ENCODE peak calls at places on chromosomes 16 and 17, in eight cellular contexts. R is fibroblast of pulmonary artery, V is fibroblast of lung, Q is mammary epithelial cell, X is epithelial cell of esophagus, C is GM06990, S is AG04450, D is SK-N-SH. L is an unnamed sample.
A peak's percentile ranks its signal among the peaks of the same experiment; 100 is the strongest.

GRCh38 chr16:15427648-15428239 is 6.6 kb upstream of the BMERB1 start:
- DNase-seq in R (peak; percentile 89), V (peak; percentile 90), Q (no peak), X (peak; percentile 45), C (no peak), S (no peak), D (peak; percentile 75), L (peak; percentile 90)

GRCh38 chr17:32943206-32943605 is 15.3 kb downstream of the TMEM98 start:
- DNase-seq in R (peak; percentile 39), V (no peak), Q (no peak), X (no peak), C (no peak), S (no peak), D (no peak), L (peak; percentile 40)

GRCh38 chr16:12503201-12503600 is 300.5 kb downstream of the CPPED1 start:
- DNase-seq in R (no peak), V (no peak), Q (no peak), X (no peak), C (no peak), S (no peak), D (no peak), L (no peak)

GRCh38 chr17:63455417-63455816 is 9.3 kb upstream of the CYB561 start:
- DNase-seq in R (no peak), V (no peak), Q (no peak), X (no peak), C (no peak), S (no peak), D (peak; percentile 86), L (no peak)

GRCh38 chr17:40373999-40374398 is 9.5 kb upstream of the GJD3 start:
- DNase-seq in R (no peak), V (no peak), Q (no peak), X (no peak), C (no peak), S (no peak), D (no peak), L (no peak)

GRCh38 chr17:31869031-31869430 is 10.0 kb upstream of the COPRS start:
- DNase-seq in R (no peak), V (no peak), Q (no peak), X (no peak), C (no peak), S (no peak), D (no peak), L (no peak)

GRCh38 chr17:36936455-36936934 is 780 bp upstream of the LHX1 start:
- DNase-seq in R (no peak), V (no peak), Q (no peak), X (no peak), C (no peak), S (no peak), D (peak; percentile 84), L (no peak)

GRCh38 chr17:69608808-69609494 is 194.5 kb downstream of the MAP2K6 start:
- DNase-seq in R (peak; percentile 82), V (peak; percentile 91), Q (peak; percentile 83), X (peak; percentile 92), C (no peak), S (peak; percentile 83), D (no peak), L (peak; percentile 91)

GRCh38 chr16:13154799-13155198 is 253.4 kb downstream of the SHISA9 start:
- DNase-seq in R (no peak), V (no peak), Q (no peak), X (no peak), C (no peak), S (no peak), D (no peak), L (no peak)

GRCh38 chr16:15466886-15467781 is 32.7 kb downstream of the BMERB1 start:
- DNase-seq in R (peak; percentile 38), V (peak; percentile 42), Q (no peak), X (peak; percentile 46), C (no peak), S (no peak), D (no peak), L (peak; percentile 36)

GRCh38 chr16:88686439-88687253 is at the start of gene SNAI3:
- DNase-seq in R (peak; percentile 38), V (no peak), Q (peak; percentile 75), X (peak; percentile 85), C (peak; percentile 90), S (no peak), D (peak; percentile 97), L (no peak)

GRCh38 chr16:71476457-71476856 is 12.7 kb downstream of the ZNF19 start:
- DNase-seq in R (no peak), V (no peak), Q (no peak), X (no peak), C (no peak), S (no peak), D (no peak), L (no peak)

GRCh38 chr16:71484006-71484893 is 4.9 kb downstream of the ZNF19 start:
- DNase-seq in R (peak; percentile 97), V (peak; percentile 96), Q (peak; percentile 91), X (peak; percentile 93), C (peak; percentile 87), S (peak; percentile 85), D (peak; percentile 89), L (peak; percentile 96)

GRCh38 chr16:71474864-71475263 is 12.8 kb upstream of the ZNF23 start:
- DNase-seq in R (peak; percentile 63), V (peak; percentile 78), Q (peak; percentile 90), X (peak; percentile 92), C (no peak), S (peak; percentile 63), D (no peak), L (peak; percentile 63)

GRCh38 chr16:71482569-71482968 is 6.6 kb downstream of the ZNF19 start:
- DNase-seq in R (no peak), V (no peak), Q (no peak), X (no peak), C (no peak), S (no peak), D (no peak), L (no peak)

GRCh38 chr16:71479420-71479819 is 9.7 kb downstream of the ZNF19 start:
- DNase-seq in R (peak; percentile 53), V (peak; percentile 40), Q (no peak), X (peak; percentile 49), C (no peak), S (no peak), D (peak; percentile 50), L (peak; percentile 33)
- TF ChIP-seq CTCF in R (peak; percentile 70), V (peak; percentile 63), Q (peak; percentile 60), X (peak; percentile 68), C (peak; percentile 47), S (peak; percentile 48), D (peak; percentile 50), L (peak; percentile 50)

GRCh38 chr17:6491071-6491700 is 46.9 kb downstream of the PIMREG start:
- DNase-seq in R (no peak), V (no peak), Q (no peak), X (no peak), C (no peak), S (no peak), D (no peak), L (no peak)
- H3K4me3 ChIP-seq in R (no peak overlapping the region), V (no peak overlapping the region), Q (no peak overlapping the region), X (no peak overlapping the region), C (no peak overlapping the region), S (no peak overlapping the region), D (no peak overlapping the region), L (no peak overlapping the region)

GRCh38 chr16:50371936-50372595 is 3.3 kb upstream of the BRD7 start:
- DNase-seq in R (peak; percentile 30), V (peak; percentile 21), Q (no peak), X (no peak), C (no peak), S (no peak), D (peak; percentile 64), L (peak; percentile 45)
- TF ChIP-seq CTCF in R (peak; percentile 20), V (peak; percentile 30), Q (no peak), X (peak; percentile 23), C (peak; percentile 14), S (peak; percentile 31), D (peak; percentile 9), L (peak; percentile 41)

GRCh38 chr16:65772134-65772732 is 594.3 kb upstream of the CDH5 start:
- DNase-seq in R (no peak), V (no peak), Q (no peak), X (no peak), C (no peak), S (no peak), D (no peak), L (no peak)

GRCh38 chr16:65770752-65771151 is 595.7 kb upstream of the CDH5 start:
- DNase-seq in R (no peak), V (no peak), Q (peak; percentile 6), X (peak; percentile 28), C (no peak), S (no peak), D (no peak), L (no peak)

GRCh38 chr16:65769055-65769465 is 597.4 kb upstream of the CDH5 start:
- DNase-seq in R (peak; percentile 88), V (peak; percentile 23), Q (peak; percentile 50), X (peak; percentile 80), C (no peak), S (no peak), D (no peak), L (peak; percentile 90)

GRCh38 chr16:65771707-65772106 is 594.8 kb upstream of the CDH5 start:
- DNase-seq in R (no peak), V (no peak), Q (peak; percentile 19), X (no peak), C (no peak), S (no peak), D (no peak), L (no peak)

GRCh38 chr16:65769776-65770438 is 596.6 kb upstream of the CDH5 start:
- DNase-seq in R (peak; percentile 82), V (no peak), Q (peak; percentile 14), X (no peak), C (no peak), S (no peak), D (no peak), L (peak; percentile 83)
- H3K4me3 ChIP-seq in R (no peak overlapping the region), V (no peak overlapping the region), Q (no peak overlapping the region), X (no peak overlapping the region), C (no peak overlapping the region), S (no peak overlapping the region), D (no peak overlapping the region), L (no peak overlapping the region)